ENCODE peak calls at places on chromosomes 6 and 20, in seven cellular contexts. G is kidney; Q is stimulated activated naive CD4-positive, alpha-beta T cell; M is NCI-H460; O is CD4-positive, CD25-positive, alpha-beta regulatory T cell; X is T-helper 17 cell; E is heart left ventricle. K is an unnamed sample.

GRCh38 chr20:9458075-9458818 is 56.1 kb upstream of the LAMP5 start:
- DNase-seq in G (no peak), Q (no peak), M (no peak), O (no peak), X (no peak), E (no peak), K (no peak)

GRCh38 chr20:1934578-1935573 is 39.7 kb downstream of the SIRPA start:
- DNase-seq in G (peak), Q (no peak), M (peak), O (no peak), X (no peak), E (no peak), K (no peak)

GRCh38 chr6:21098744-21099143 is 494.8 kb upstream of the SOX4 start:
- DNase-seq in G (no peak), Q (no peak), M (no peak), O (no peak), X (no peak), E (no peak), K (no peak)

GRCh38 chr20:51533291-51534172 is 9.0 kb downstream of the NFATC2 start:
- DNase-seq in G (no peak), Q (no peak), M (peak), O (no peak), X (no peak), E (no peak), K (no peak)

GRCh38 chr6:101395345-101395744 is 1.8 kb downstream of the GRIK2 start:
- DNase-seq in G (no peak), Q (no peak), M (no peak), O (no peak), X (no peak), E (no peak), K (no peak)

GRCh38 chr6:1625352-1625773 is 15.6 kb downstream of the FOXC1 start:
- DNase-seq in G (peak), Q (no peak), M (no peak), O (no peak), X (no peak), E (no peak), K (no peak)

GRCh38 chr6:27472182-27472616 is 706 bp downstream of the ZNF184 start:
- DNase-seq in G (peak), Q (peak), M (peak), O (peak), X (no peak), E (no peak), K (no peak)

GRCh38 chr20:38193586-38194105 is 28.6 kb upstream of the TGM2 start:
- DNase-seq in G (no peak), Q (no peak), M (no peak), O (no peak), X (no peak), E (no peak), K (no peak)

GRCh38 chr20:62955519-62956386 is 3.2 kb downstream of the SLC17A9 start:
- DNase-seq in G (no peak), Q (no peak), M (no peak), O (no peak), X (no peak), E (no peak), K (no peak)

GRCh38 chr20:51366155-51366886 is 176.2 kb downstream of the NFATC2 start:
- DNase-seq in G (peak), Q (no peak), M (no peak), O (no peak), X (no peak), E (peak), K (no peak)

GRCh38 chr6:8392569-8392968 is 42.8 kb downstream of the SLC35B3 start:
- DNase-seq in G (no peak), Q (no peak), M (no peak), O (no peak), X (no peak), E (no peak), K (no peak)

GRCh38 chr6:42140051-42140450 is 2.4 kb downstream of the C6orf132 start:
- DNase-seq in G (no peak), Q (no peak), M (no peak), O (no peak), X (no peak), E (no peak), K (no peak)

GRCh38 chr6:12288844-12289654 is 1.1 kb upstream of the EDN1 start:
- DNase-seq in G (no peak), Q (peak), M (peak), O (no peak), X (no peak), E (no peak), K (peak)

GRCh38 chr6:119627908-119628669 is 278.5 kb upstream of the MAN1A1 start:
- DNase-seq in G (no peak), Q (no peak), M (no peak), O (no peak), X (no peak), E (no peak), K (no peak)

K was measured in GM19239.